ENCODE peak calls at places on chromosomes 5 and 9, in nine cellular contexts. One of them, this sample, is unnamed.

GRCh38 chr5:157049605-157050004 is 9.3 kb downstream of the HAVCR1 start:
- DNase-seq in CD8-positive, alpha-beta memory T cell: no peak
- DNase-seq in aorta: no peak
- DNase-seq in lower lobe of right lung: no peak
- DNase-seq in tibial nerve: no peak
- DNase-seq in adrenal gland: no peak
- DNase-seq in endothelial cell of umbilical vein: no peak
- DNase-seq in cardiac muscle cell: no peak
- DNase-seq in spleen: no peak
- DNase-seq in this sample: no peak

GRCh38 chr5:56356121-56356875 is 123.2 kb upstream of the ANKRD55 start:
- DNase-seq in spleen: no peak
- DNase-seq in aorta: no peak
- DNase-seq in endothelial cell of umbilical vein: peak; percentile 59
- DNase-seq in cardiac muscle cell: no peak
- DNase-seq in CD8-positive, alpha-beta memory T cell: no peak
- DNase-seq in tibial nerve: no peak
- DNase-seq in adrenal gland: no peak
- DNase-seq in lower lobe of right lung: no peak
- DNase-seq in this sample: no peak

GRCh38 chr9:5698004-5698403 is 69.1 kb downstream of the RIC1 start:
- DNase-seq in cardiac muscle cell: no peak
- DNase-seq in aorta: no peak
- DNase-seq in CD8-positive, alpha-beta memory T cell: no peak
- DNase-seq in tibial nerve: no peak
- DNase-seq in endothelial cell of umbilical vein: no peak
- DNase-seq in adrenal gland: no peak
- DNase-seq in lower lobe of right lung: no peak
- DNase-seq in spleen: no peak
- DNase-seq in this sample: no peak

GRCh38 chr9:113675475-113675941 is 200.6 kb upstream of the ZNF618 start:
- DNase-seq in tibial nerve: peak; percentile 32
- DNase-seq in aorta: peak; percentile 91
- DNase-seq in CD8-positive, alpha-beta memory T cell: no peak
- DNase-seq in lower lobe of right lung: no peak
- DNase-seq in spleen: no peak
- DNase-seq in endothelial cell of umbilical vein: peak; percentile 99
- DNase-seq in cardiac muscle cell: no peak
- DNase-seq in adrenal gland: peak; percentile 87
- DNase-seq in this sample: no peak

GRCh38 chr5:145937432-145938250 is 1.3 kb downstream of the SH3RF2 start:
- DNase-seq in spleen: no peak
- DNase-seq in cardiac muscle cell: peak; percentile 28
- DNase-seq in aorta: no peak
- DNase-seq in tibial nerve: no peak
- DNase-seq in lower lobe of right lung: no peak
- DNase-seq in CD8-positive, alpha-beta memory T cell: no peak
- DNase-seq in adrenal gland: no peak
- DNase-seq in endothelial cell of umbilical vein: no peak
- DNase-seq in this sample: no peak

GRCh38 chr5:174273325-174273724 is 227.8 kb downstream of the NSG2 start:
- DNase-seq in CD8-positive, alpha-beta memory T cell: no peak
- DNase-seq in aorta: no peak
- DNase-seq in spleen: no peak
- DNase-seq in endothelial cell of umbilical vein: no peak
- DNase-seq in lower lobe of right lung: no peak
- DNase-seq in adrenal gland: no peak
- DNase-seq in cardiac muscle cell: no peak
- DNase-seq in tibial nerve: no peak
- DNase-seq in this sample: no peak

GRCh38 chr5:31678180-31678579 is 39.2 kb downstream of the PDZD2 start:
- DNase-seq in cardiac muscle cell: no peak
- DNase-seq in lower lobe of right lung: no peak
- DNase-seq in tibial nerve: no peak
- DNase-seq in CD8-positive, alpha-beta memory T cell: no peak
- DNase-seq in endothelial cell of umbilical vein: no peak
- DNase-seq in spleen: no peak
- DNase-seq in adrenal gland: peak; percentile 22
- DNase-seq in aorta: no peak
- DNase-seq in this sample: no peak

GRCh38 chr5:3049261-3049660 is 297.8 kb upstream of the IRX2 start:
- DNase-seq in tibial nerve: no peak
- DNase-seq in cardiac muscle cell: no peak
- DNase-seq in endothelial cell of umbilical vein: no peak
- DNase-seq in CD8-positive, alpha-beta memory T cell: no peak
- DNase-seq in aorta: no peak
- DNase-seq in lower lobe of right lung: no peak
- DNase-seq in spleen: no peak
- DNase-seq in adrenal gland: no peak
- DNase-seq in this sample: no peak

GRCh38 chr9:124011460-124012301 is at the start of gene LHX2:
- DNase-seq in adrenal gland: no peak
- DNase-seq in lower lobe of right lung: no peak
- DNase-seq in endothelial cell of umbilical vein: peak; percentile 46
- DNase-seq in tibial nerve: no peak
- DNase-seq in spleen: peak; percentile 81
- DNase-seq in aorta: peak; percentile 85
- DNase-seq in cardiac muscle cell: peak; percentile 86
- DNase-seq in CD8-positive, alpha-beta memory T cell: no peak
- DNase-seq in this sample: no peak

GRCh38 chr5:142316681-142317080 is 8.1 kb downstream of the SPRY4 start:
- DNase-seq in spleen: no peak
- DNase-seq in endothelial cell of umbilical vein: no peak
- DNase-seq in tibial nerve: no peak
- DNase-seq in lower lobe of right lung: no peak
- DNase-seq in cardiac muscle cell: no peak
- DNase-seq in aorta: no peak
- DNase-seq in adrenal gland: no peak
- DNase-seq in CD8-positive, alpha-beta memory T cell: no peak
- DNase-seq in this sample: no peak

GRCh38 chr9:36407122-36407723 is 7.2 kb upstream of the RNF38 start:
- DNase-seq in endothelial cell of umbilical vein: peak; percentile 71
- DNase-seq in aorta: no peak
- DNase-seq in CD8-positive, alpha-beta memory T cell: peak; percentile 72
- DNase-seq in adrenal gland: peak; percentile 65
- DNase-seq in spleen: no peak
- DNase-seq in lower lobe of right lung: peak; percentile 50
- DNase-seq in tibial nerve: peak; percentile 56
- DNase-seq in cardiac muscle cell: peak; percentile 78
- DNase-seq in this sample: peak; percentile 48

GRCh38 chr9:468766-469496 is 254.3 kb downstream of the DOCK8 start:
- DNase-seq in tibial nerve: no peak
- DNase-seq in endothelial cell of umbilical vein: no peak
- DNase-seq in adrenal gland: no peak
- DNase-seq in CD8-positive, alpha-beta memory T cell: no peak
- DNase-seq in cardiac muscle cell: no peak
- DNase-seq in lower lobe of right lung: no peak
- DNase-seq in aorta: no peak
- DNase-seq in spleen: no peak
- DNase-seq in this sample: no peak

GRCh38 chr9:115998661-115999060 is 154.9 kb upstream of the PAPPA start:
- DNase-seq in adrenal gland: no peak
- DNase-seq in aorta: no peak
- DNase-seq in cardiac muscle cell: no peak
- DNase-seq in lower lobe of right lung: no peak
- DNase-seq in endothelial cell of umbilical vein: no peak
- DNase-seq in spleen: no peak
- DNase-seq in CD8-positive, alpha-beta memory T cell: no peak
- DNase-seq in tibial nerve: no peak
- DNase-seq in this sample: no peak

GRCh38 chr9:77793909-77794308 is 145.8 kb upstream of the GNA14 start:
- DNase-seq in spleen: no peak
- DNase-seq in CD8-positive, alpha-beta memory T cell: no peak
- DNase-seq in endothelial cell of umbilical vein: peak; percentile 74
- DNase-seq in cardiac muscle cell: no peak
- DNase-seq in aorta: no peak
- DNase-seq in adrenal gland: no peak
- DNase-seq in tibial nerve: no peak
- DNase-seq in lower lobe of right lung: no peak
- DNase-seq in this sample: no peak

GRCh38 chr5:179624841-179625271 is 1.4 kb upstream of the HNRNPH1 start:
- DNase-seq in aorta: peak; percentile 35
- DNase-seq in adrenal gland: no peak
- DNase-seq in endothelial cell of umbilical vein: no peak
- DNase-seq in CD8-positive, alpha-beta memory T cell: peak; percentile 36
- DNase-seq in lower lobe of right lung: no peak
- DNase-seq in tibial nerve: no peak
- DNase-seq in cardiac muscle cell: no peak
- DNase-seq in spleen: peak; percentile 75
- DNase-seq in this sample: no peak

GRCh38 chr9:107174441-107174840 is 108.6 kb upstream of the RAD23B start:
- DNase-seq in CD8-positive, alpha-beta memory T cell: no peak
- DNase-seq in endothelial cell of umbilical vein: no peak
- DNase-seq in aorta: no peak
- DNase-seq in tibial nerve: no peak
- DNase-seq in lower lobe of right lung: no peak
- DNase-seq in adrenal gland: no peak
- DNase-seq in cardiac muscle cell: no peak
- DNase-seq in spleen: no peak
- DNase-seq in this sample: no peak

GRCh38 chr5:5483350-5483749 is 60.9 kb downstream of the ICE1 start:
- DNase-seq in tibial nerve: no peak
- DNase-seq in adrenal gland: no peak
- DNase-seq in spleen: no peak
- DNase-seq in aorta: no peak
- DNase-seq in endothelial cell of umbilical vein: no peak
- DNase-seq in CD8-positive, alpha-beta memory T cell: no peak
- DNase-seq in cardiac muscle cell: no peak
- DNase-seq in lower lobe of right lung: no peak
- DNase-seq in this sample: no peak

GRCh38 chr9:68805890-68806517 is 101.0 kb downstream of the PIP5K1B start:
- DNase-seq in endothelial cell of umbilical vein: no peak
- DNase-seq in lower lobe of right lung: no peak
- DNase-seq in tibial nerve: no peak
- DNase-seq in cardiac muscle cell: peak; percentile 29
- DNase-seq in aorta: no peak
- DNase-seq in spleen: no peak
- DNase-seq in adrenal gland: peak; percentile 33
- DNase-seq in CD8-positive, alpha-beta memory T cell: no peak
- DNase-seq in this sample: no peak

DNA sequence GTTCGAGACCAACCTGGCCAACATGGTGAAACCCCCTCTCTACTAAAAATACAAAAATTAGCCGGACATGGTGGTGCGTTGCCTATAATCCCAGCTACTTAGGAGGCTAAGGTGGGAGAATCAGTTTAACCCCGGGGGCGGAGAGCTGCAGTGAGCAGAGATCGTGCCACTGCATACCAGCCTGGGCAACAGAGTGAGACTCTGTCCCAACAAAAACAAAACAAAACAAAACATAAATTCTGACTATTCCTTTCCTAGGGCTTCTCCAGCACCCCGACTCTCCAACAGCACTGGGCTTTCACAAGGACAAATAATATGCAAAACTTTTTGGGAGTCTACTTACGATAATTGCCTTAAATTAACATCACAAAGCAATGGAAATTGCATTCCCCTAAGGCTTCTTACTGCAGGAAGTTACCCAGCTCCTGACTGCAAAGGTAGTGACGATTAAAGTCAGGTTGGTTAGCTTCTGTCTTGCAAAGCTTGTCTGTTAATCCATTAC is 15.9 kb upstream of the CDKN2AIPNL start:
- DNase-seq in cardiac muscle cell: no peak
- DNase-seq in spleen: peak; percentile 8
- DNase-seq in adrenal gland: no peak
- DNase-seq in lower lobe of right lung: no peak
- DNase-seq in tibial nerve: no peak
- DNase-seq in endothelial cell of umbilical vein: no peak
- DNase-seq in aorta: peak; percentile 5
- DNase-seq in CD8-positive, alpha-beta memory T cell: no peak
- DNase-seq in this sample: peak; percentile 81
- H3K27ac ChIP-seq in cardiac muscle cell: no peak overlapping the region
- H3K27ac ChIP-seq in spleen: no peak overlapping the region
- H3K27ac ChIP-seq in adrenal gland: no peak overlapping the region
- H3K27ac ChIP-seq in lower lobe of right lung: no peak overlapping the region
- H3K27ac ChIP-seq in tibial nerve: no peak overlapping the region
- H3K27ac ChIP-seq in endothelial cell of umbilical vein: no peak overlapping the region
- H3K27ac ChIP-seq in aorta: no peak overlapping the region
- H3K27ac ChIP-seq in CD8-positive, alpha-beta memory T cell: no peak overlapping the region
- H3K27ac ChIP-seq in this sample: no peak overlapping the region

GRCh38 chr9:89999176-89999533 is 394.3 kb downstream of the GADD45G start:
- DNase-seq in lower lobe of right lung: peak; percentile 83
- DNase-seq in tibial nerve: no peak
- DNase-seq in adrenal gland: peak; percentile 57
- DNase-seq in endothelial cell of umbilical vein: no peak
- DNase-seq in aorta: no peak
- DNase-seq in cardiac muscle cell: no peak
- DNase-seq in CD8-positive, alpha-beta memory T cell: no peak
- DNase-seq in spleen: no peak
- DNase-seq in this sample: no peak
- H3K4me1 ChIP-seq in lower lobe of right lung: peaks cover 57% of the 10 kb centered on the region
- H3K4me1 ChIP-seq in tibial nerve: no peaks in the 10 kb centered on the region
- H3K4me1 ChIP-seq in adrenal gland: peaks cover 60% of the 10 kb centered on the region
- H3K4me1 ChIP-seq in endothelial cell of umbilical vein: no peaks in the 10 kb centered on the region
- H3K4me1 ChIP-seq in aorta: peaks cover 10% of the 10 kb centered on the region
- H3K4me1 ChIP-seq in cardiac muscle cell: peaks cover 51% of the 10 kb centered on the region
- H3K4me1 ChIP-seq in CD8-positive, alpha-beta memory T cell: peaks cover 17% of the 10 kb centered on the region
- H3K4me1 ChIP-seq in spleen: peaks cover 18% of the 10 kb centered on the region
- H3K4me1 ChIP-seq in this sample: no peaks in the 10 kb centered on the region

GRCh38 chr9:7858166-7858565 is 58.6 kb upstream of the DMAC1 start:
- DNase-seq in endothelial cell of umbilical vein: no peak
- DNase-seq in aorta: no peak
- DNase-seq in adrenal gland: no peak
- DNase-seq in tibial nerve: no peak
- DNase-seq in lower lobe of right lung: no peak
- DNase-seq in CD8-positive, alpha-beta memory T cell: no peak
- DNase-seq in spleen: no peak
- DNase-seq in cardiac muscle cell: no peak
- DNase-seq in this sample: no peak

DNA sequence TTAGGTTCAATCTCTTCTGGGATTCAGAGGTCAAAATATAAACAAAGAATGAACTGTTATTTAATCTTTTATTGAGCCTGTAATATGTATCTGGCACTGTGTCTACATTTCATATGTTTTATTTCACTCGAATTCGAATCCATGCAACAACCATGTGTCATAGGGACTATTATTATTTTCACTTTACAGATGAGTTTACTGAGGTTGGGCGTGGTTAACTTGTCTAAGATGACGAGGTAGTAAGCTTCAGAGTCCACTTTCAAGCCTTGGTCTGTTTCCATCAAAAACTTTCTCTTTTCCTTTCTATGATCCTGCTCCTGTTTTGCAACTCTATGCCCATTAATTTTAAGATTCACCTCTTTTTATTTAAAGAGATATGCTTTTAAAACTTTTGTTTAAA is 55.2 kb upstream of the DMAC1 start:
- DNase-seq in cardiac muscle cell: no peak
- DNase-seq in CD8-positive, alpha-beta memory T cell: no peak
- DNase-seq in tibial nerve: no peak
- DNase-seq in aorta: no peak
- DNase-seq in adrenal gland: no peak
- DNase-seq in endothelial cell of umbilical vein: no peak
- DNase-seq in lower lobe of right lung: no peak
- DNase-seq in spleen: no peak
- DNase-seq in this sample: no peak
- H3K4me3 ChIP-seq in cardiac muscle cell: no peak overlapping the region
- H3K4me3 ChIP-seq in CD8-positive, alpha-beta memory T cell: no peak overlapping the region
- H3K4me3 ChIP-seq in tibial nerve: no peak overlapping the region
- H3K4me3 ChIP-seq in aorta: no peak overlapping the region
- H3K4me3 ChIP-seq in adrenal gland: no peak overlapping the region
- H3K4me3 ChIP-seq in endothelial cell of umbilical vein: no peak overlapping the region
- H3K4me3 ChIP-seq in lower lobe of right lung: no peak overlapping the region
- H3K4me3 ChIP-seq in spleen: no peak overlapping the region
- H3K4me3 ChIP-seq in this sample: no peak overlapping the region

GRCh38 chr5:170353946-170354345 is 35.2 kb downstream of the KCNMB1 start:
- DNase-seq in aorta: no peak
- DNase-seq in tibial nerve: peak; percentile 58
- DNase-seq in endothelial cell of umbilical vein: no peak
- DNase-seq in cardiac muscle cell: no peak
- DNase-seq in spleen: no peak
- DNase-seq in adrenal gland: no peak
- DNase-seq in CD8-positive, alpha-beta memory T cell: no peak
- DNase-seq in lower lobe of right lung: no peak
- DNase-seq in this sample: no peak
- H3K27ac ChIP-seq in aorta: no peak overlapping the region
- H3K27ac ChIP-seq in tibial nerve: no peak overlapping the region
- H3K27ac ChIP-seq in endothelial cell of umbilical vein: no peak overlapping the region
- H3K27ac ChIP-seq in cardiac muscle cell: no peak overlapping the region
- H3K27ac ChIP-seq in spleen: no peak overlapping the region
- H3K27ac ChIP-seq in adrenal gland: no peak overlapping the region
- H3K27ac ChIP-seq in CD8-positive, alpha-beta memory T cell: no peak overlapping the region
- H3K27ac ChIP-seq in lower lobe of right lung: no peak overlapping the region
- H3K27ac ChIP-seq in this sample: no peak overlapping the region

This sample was measured in iPS DF 6.9.